ENCODE peak calls at places on chromosomes 13 and 19, in six cellular contexts. E is AG20443, P is M059J, D is GM20000, U is stomach, V is Calu3. X is an unnamed sample.

GRCh38 chr19:56838930-56839664 is 1.4 kb downstream of the PEG3 start:
- DNase-seq in D (no peak), U (peak; percentile 69), E (no peak), V (no peak), P (peak; percentile 95), X (no peak)

GRCh38 chr19:13060964-13061927 is 41.4 kb downstream of the LYL1 start:
- DNase-seq in E (peak; percentile 89), V (peak; percentile 80), P (peak; percentile 75), D (peak; percentile 90), U (peak; percentile 87), X (peak; percentile 86)

GRCh38 chr19:1324792-1325567 is 39.3 kb downstream of the EFNA2 start:
- DNase-seq in U (peak; percentile 52), E (peak; percentile 94), V (peak; percentile 29), D (peak; percentile 59), P (peak; percentile 78), X (peak; percentile 70)

GRCh38 chr19:51754770-51755169 is 3.1 kb upstream of the FPR1 start:
- DNase-seq in D (no peak), V (no peak), E (no peak), U (no peak), P (no peak), X (no peak)

GRCh38 chr13:89796196-89796595 is 1551.3 kb upstream of the MIR17HG start:
- DNase-seq in V (no peak), E (no peak), P (peak; percentile 0), U (no peak), D (no peak), X (no peak)

GRCh38 chr13:114110091-114110829 is 22.2 kb downstream of the RASA3 start:
- DNase-seq in D (peak; percentile 67), P (no peak), U (peak; percentile 47), V (no peak), E (no peak), X (no peak)

GRCh38 chr19:898663-899062 is 5.4 kb downstream of the RNU6-9 start:
- DNase-seq in V (no peak), U (no peak), P (peak; percentile 28), E (no peak), D (no peak), X (no peak)

GRCh38 chr13:69935043-69935442 is 172.6 kb upstream of the ATXN8OS start:
- DNase-seq in U (no peak), V (no peak), D (no peak), E (no peak), P (no peak), X (peak; percentile 7)

GRCh38 chr19:4343056-4343844 is at the start of gene MPND:
- DNase-seq in U (peak; percentile 95), D (peak; percentile 96), P (peak; percentile 82), E (peak; percentile 92), V (peak; percentile 92), X (peak; percentile 73)

GRCh38 chr13:109734002-109734785 is 52.2 kb downstream of the IRS2 start:
- DNase-seq in P (no peak), U (no peak), D (no peak), V (no peak), E (no peak), X (no peak)

GRCh38 chr19:3798137-3798536 is 12.0 kb upstream of the MATK start:
- DNase-seq in P (no peak), D (no peak), V (no peak), E (no peak), U (no peak), X (peak; percentile 23)

GRCh38 chr19:58086825-58087710 is 11.0 kb downstream of the ZSCAN18 start:
- DNase-seq in D (no peak), V (no peak), P (no peak), E (no peak), U (no peak), X (no peak)

GRCh38 chr19:39752390-39752789 is 14.6 kb upstream of the CLC start:
- DNase-seq in D (no peak), U (no peak), V (no peak), E (no peak), P (no peak), X (no peak)

GRCh38 chr13:30363725-30364124 is 56.4 kb upstream of the KATNAL1 start:
- DNase-seq in E (no peak), U (no peak), V (no peak), D (no peak), P (no peak), X (no peak)

GRCh38 chr13:47555235-47555634 is 445.8 kb downstream of the SUCLA2 start:
- DNase-seq in E (no peak), D (no peak), P (peak; percentile 39), U (no peak), V (no peak), X (no peak)

GRCh38 chr13:88107486-88108044 is 436.4 kb downstream of the SLITRK5 start:
- DNase-seq in V (no peak), U (no peak), E (no peak), P (no peak), D (no peak), X (no peak)

GRCh38 chr19:17097593-17098126 is 22.1 kb downstream of the MYO9B start:
- DNase-seq in V (peak; percentile 4), E (peak; percentile 41), U (no peak), P (peak; percentile 80), D (no peak), X (peak; percentile 60)

GRCh38 chr19:12974301-12975220 is 5.2 kb downstream of the DAND5 start:
- DNase-seq in V (no peak), D (peak; percentile 63), P (no peak), U (no peak), E (peak; percentile 65), X (no peak)

GRCh38 chr19:46469541-46470185 is 1.7 kb downstream of the PNMA8A start:
- DNase-seq in U (no peak), D (no peak), P (no peak), V (no peak), E (no peak), X (no peak)

GRCh38 chr13:109565877-109566276 is 220.5 kb downstream of the IRS2 start:
- DNase-seq in P (no peak), E (no peak), D (no peak), V (no peak), U (no peak), X (no peak)

GRCh38 chr19:35657904-35658700 is 8.2 kb upstream of the UPK1A start:
- DNase-seq in E (no peak), U (no peak), D (no peak), V (no peak), P (peak; percentile 36), X (peak; percentile 39)

GRCh38 chr13:49669735-49670309 is 21.5 kb downstream of the EBPL start:
- DNase-seq in U (peak; percentile 64), V (peak; percentile 49), E (peak; percentile 80), D (peak; percentile 40), P (peak; percentile 64), X (peak; percentile 61)

GRCh38 chr13:20247963-20248362 is 15.8 kb upstream of the GJB6 start:
- DNase-seq in P (no peak), E (no peak), V (no peak), D (no peak), U (no peak), X (no peak)